ENCODE peak calls at places on chromosomes 7 and 10, in seven cellular contexts. L is GM12865, Z is fibroblast of lung, Y is caudate nucleus, K is PC-9, N is iris pigment epithelial cell, W is cardiac fibroblast. M is an unnamed sample.

GRCh38 chr7:140512317-140513000 is 33.2 kb upstream of the MKRN1 start:
- DNase-seq in L (no peak), Z (no peak), Y (no peak), K (peak), N (peak), W (peak), M (peak)

GRCh38 chr7:28773423-28774129 is 184.6 kb downstream of the TRIL start:
- DNase-seq in L (no peak), Z (no peak), Y (no peak), K (no peak), N (no peak), W (no peak), M (no peak)

GRCh38 chr10:78856421-78856820 is 212.3 kb upstream of the ZMIZ1 start:
- DNase-seq in L (no peak), Z (peak), Y (peak), K (no peak), N (no peak), W (no peak), M (peak)

GRCh38 chr7:139645572-139646523 is 122.4 kb downstream of the CLEC2L start:
- DNase-seq in L (peak), Z (peak), Y (peak), K (peak), N (peak), W (peak), M (peak)

GRCh38 chr7:88792361-88792760 is 3.2 kb downstream of the TEX47 start:
- DNase-seq in L (no peak), Z (no peak), Y (no peak), K (no peak), N (no peak), W (no peak), M (no peak)

GRCh38 chr7:56046728-56047445 is 4.4 kb downstream of the PSPH start:
- DNase-seq in L (no peak), Z (peak), Y (no peak), K (no peak), N (peak), W (peak), M (peak)

GRCh38 chr7:157474685-157475084 is 137.9 kb downstream of the DNAJB6 start:
- DNase-seq in L (peak), Z (no peak), Y (no peak), K (peak), N (peak), W (peak), M (no peak)

GRCh38 chr7:130891254-130892094 is 157.5 kb upstream of the KLF14 start:
- DNase-seq in L (no peak), Z (peak), Y (no peak), K (no peak), N (peak), W (peak), M (peak)

GRCh38 chr7:121961491-121961890 is 88.5 kb downstream of the PTPRZ1 start:
- DNase-seq in L (no peak), Z (no peak), Y (no peak), K (no peak), N (peak), W (no peak), M (no peak)

GRCh38 chr7:157901166-157901565 is 564.4 kb downstream of the DNAJB6 start:
- DNase-seq in L (no peak), Z (no peak), Y (no peak), K (no peak), N (no peak), W (no peak), M (no peak)

GRCh38 chr10:93445097-93445960 is 36.8 kb downstream of the MYOF start:
- DNase-seq in L (peak), Z (peak), Y (peak), K (peak), N (peak), W (peak), M (peak)

GRCh38 chr10:102120987-102121738 is 995 bp upstream of the LDB1 start:
- DNase-seq in L (no peak), Z (peak), Y (peak), K (no peak), N (peak), W (peak), M (peak)

GRCh38 chr10:115141254-115141653 is 48.1 kb downstream of the ATRNL1 start:
- DNase-seq in L (peak), Z (peak), Y (no peak), K (no peak), N (peak), W (peak), M (peak)

GRCh38 chr7:149423441-149423970 is 37.4 kb downstream of the ZNF777 start:
- DNase-seq in L (no peak), Z (no peak), Y (no peak), K (no peak), N (no peak), W (no peak), M (no peak)

GRCh38 chr10:6423004-6423403 is 157.1 kb downstream of the PRKCQ start:
- DNase-seq in L (no peak), Z (no peak), Y (no peak), K (no peak), N (peak), W (no peak), M (peak)

GRCh38 chr10:36647540-36647939 is 477.9 kb upstream of the ANKRD30A start:
- DNase-seq in L (no peak), Z (no peak), Y (no peak), K (no peak), N (no peak), W (no peak), M (no peak)

GRCh38 chr10:100817268-100817839 is 72.0 kb downstream of the PAX2 start:
- DNase-seq in L (no peak), Z (no peak), Y (no peak), K (no peak), N (no peak), W (no peak), M (no peak)

M was measured in mesenchymal stem cell.